ENCODE peak calls at places on chromosomes 3 and 15, in five cellular contexts. P is nephron progenitor cell, E is pancreas, M is HFFc6, S is GM20000. J is an unnamed sample.

GRCh38 chr15:66772967-66773873 is 71.2 kb downstream of the SMAD6 start:
- DNase-seq in E (peak; percentile 62), M (no peak), S (no peak), P (peak; percentile 44), J (no peak)

GRCh38 chr15:43211336-43211735 is 9.5 kb downstream of the EPB42 start:
- DNase-seq in M (no peak), E (no peak), P (no peak), S (no peak), J (no peak)

GRCh38 chr3:170076715-170077238 is 39.0 kb downstream of the GPR160 start:
- DNase-seq in E (no peak), P (no peak), M (peak; percentile 59), S (no peak), J (peak; percentile 80)

GRCh38 chr3:70108072-70108471 is 108.5 kb downstream of the SAMMSON start:
- DNase-seq in S (peak; percentile 26), P (peak; percentile 44), M (no peak), E (peak; percentile 33), J (peak; percentile 12)

GRCh38 chr15:87752250-87752951 is 504.1 kb downstream of the NTRK3 start:
- DNase-seq in M (peak; percentile 80), P (no peak), S (no peak), E (no peak), J (peak; percentile 58)

GRCh38 chr15:58222698-58223097 is 84.5 kb downstream of the AQP9 start:
- DNase-seq in S (no peak), P (no peak), E (no peak), M (peak; percentile 34), J (peak; percentile 37)

GRCh38 chr15:35583863-35584528 is 38.0 kb upstream of the DPH6 start:
- DNase-seq in S (no peak), P (no peak), E (no peak), M (no peak), J (peak; percentile 44)

GRCh38 chr15:69951511-69952209 is 146.1 kb downstream of the TLE3 start:
- DNase-seq in E (no peak), P (no peak), M (peak; percentile 19), S (no peak), J (no peak)

GRCh38 chr15:40266828-40267304 is 16.0 kb downstream of the ANKRD63 start:
- DNase-seq in P (no peak), E (no peak), S (no peak), M (peak; percentile 90), J (peak; percentile 91)

GRCh38 chr3:11969986-11970385 is 34.2 kb upstream of the SYN2 start:
- DNase-seq in E (no peak), P (no peak), S (no peak), M (no peak), J (no peak)

GRCh38 chr3:125957674-125958510 is 11.1 kb upstream of the ROPN1B start:
- DNase-seq in S (no peak), M (no peak), E (peak; percentile 12), P (peak; percentile 55), J (no peak)

GRCh38 chr15:24054547-24055245 is 367.6 kb upstream of the NDN start:
- DNase-seq in E (peak; percentile 59), P (no peak), M (no peak), S (no peak), J (no peak)

GRCh38 chr3:127038476-127038875 is 55.6 kb downstream of the PLXNA1 start:
- DNase-seq in P (no peak), S (no peak), E (no peak), M (no peak), J (no peak)

GRCh38 chr3:177772908-177773557 is 575.8 kb upstream of the TBL1XR1 start:
- DNase-seq in E (no peak), P (no peak), S (no peak), M (no peak), J (no peak)

GRCh38 chr15:68639926-68640600 is 61.3 kb downstream of the CORO2B start:
- DNase-seq in M (peak; percentile 43), P (no peak), S (no peak), E (no peak), J (peak; percentile 82)

GRCh38 chr3:59212128-59212764 is 162.4 kb upstream of the CFAP20DC start:
- DNase-seq in E (no peak), M (peak; percentile 32), P (peak; percentile 20), S (peak; percentile 58), J (peak; percentile 51)

DNA sequence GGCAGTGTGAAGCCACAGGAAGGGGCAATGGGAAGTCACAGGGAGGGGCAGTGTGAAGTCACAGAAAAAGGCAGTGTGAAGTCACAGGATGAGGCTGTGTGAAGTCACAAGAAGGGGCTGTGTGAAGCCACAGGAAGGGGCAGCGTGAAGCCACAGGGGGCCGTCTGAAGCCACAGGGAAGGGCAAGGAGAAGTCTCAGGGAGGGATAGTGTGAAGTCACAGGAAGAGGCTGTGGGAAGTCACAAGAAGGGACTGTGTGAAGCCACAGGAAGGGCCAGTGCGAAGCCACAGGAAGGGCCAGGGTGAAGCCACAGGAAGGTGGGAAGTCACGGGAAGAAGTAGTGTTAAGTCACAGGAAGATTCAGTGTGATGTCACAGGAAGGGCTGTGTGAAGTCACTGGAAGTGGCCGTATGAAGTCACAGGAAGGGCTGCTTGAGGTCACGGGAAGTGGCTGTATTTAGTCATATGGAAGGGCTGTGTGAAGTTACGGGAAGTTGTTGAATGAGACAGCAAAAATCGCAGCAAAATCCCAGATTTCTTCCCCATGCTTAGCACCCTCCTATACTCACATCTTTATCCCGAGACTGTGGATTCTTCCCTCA is 38.6 kb downstream of the GASK1A start:
- DNase-seq in M (no peak), E (no peak), P (no peak), S (no peak), J (no peak)
- TF ChIP-seq CTCF in M (no peak), E (no peak), P (no peak), S (no peak), J (no peak)

GRCh38 chr3:140686948-140687347 is 9.1 kb downstream of the TRIM42 start:
- DNase-seq in M (no peak), S (no peak), E (no peak), P (no peak), J (no peak)
- TF ChIP-seq CTCF in M (no peak), S (no peak), E (no peak), P (no peak), J (no peak)

GRCh38 chr15:74337146-74337545 is 30.3 kb downstream of the CYP11A1 start:
- DNase-seq in S (no peak), P (no peak), E (no peak), M (no peak), J (no peak)

GRCh38 chr15:74334127-74334526 is 33.3 kb downstream of the CYP11A1 start:
- DNase-seq in P (no peak), M (no peak), E (no peak), S (no peak), J (no peak)

GRCh38 chr15:74335396-74335795 is 32.0 kb downstream of the CYP11A1 start:
- DNase-seq in S (no peak), E (no peak), M (no peak), P (no peak), J (no peak)

GRCh38 chr15:74337607-74338211 is 29.7 kb downstream of the CYP11A1 start:
- DNase-seq in M (no peak), E (no peak), S (no peak), P (no peak), J (no peak)

GRCh38 chr15:74336061-74337005 is 31.1 kb downstream of the CYP11A1 start:
- DNase-seq in P (no peak), S (no peak), E (no peak), M (peak; percentile 52), J (peak; percentile 70)
- TF ChIP-seq CTCF in P (no peak), S (no peak), E (no peak), M (peak; percentile 34), J (peak; percentile 32)

DNA sequence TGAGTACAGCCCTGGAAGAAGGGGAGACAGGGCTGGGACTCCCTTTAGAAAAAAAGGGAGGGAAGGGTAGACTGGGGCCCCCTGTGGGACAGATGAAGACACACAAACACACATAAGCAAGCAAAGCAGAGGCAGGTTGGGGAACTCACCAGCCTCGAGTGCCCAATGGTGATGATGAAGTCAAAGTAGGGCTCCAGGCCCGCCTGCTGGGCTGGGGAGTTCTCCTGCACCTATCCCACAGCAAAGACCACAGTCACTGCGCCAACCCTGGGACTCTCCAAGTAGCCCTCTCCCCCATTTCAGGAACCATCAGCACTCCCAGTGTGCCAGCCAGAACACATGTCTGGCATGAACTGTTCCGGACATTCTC is 4.1 kb downstream of the GORASP1 start:
- DNase-seq in P (no peak), M (no peak), E (no peak), S (no peak), J (no peak)
- TF ChIP-seq CTCF in P (no peak), M (peak; percentile 27), E (no peak), S (no peak), J (no peak)

DNA sequence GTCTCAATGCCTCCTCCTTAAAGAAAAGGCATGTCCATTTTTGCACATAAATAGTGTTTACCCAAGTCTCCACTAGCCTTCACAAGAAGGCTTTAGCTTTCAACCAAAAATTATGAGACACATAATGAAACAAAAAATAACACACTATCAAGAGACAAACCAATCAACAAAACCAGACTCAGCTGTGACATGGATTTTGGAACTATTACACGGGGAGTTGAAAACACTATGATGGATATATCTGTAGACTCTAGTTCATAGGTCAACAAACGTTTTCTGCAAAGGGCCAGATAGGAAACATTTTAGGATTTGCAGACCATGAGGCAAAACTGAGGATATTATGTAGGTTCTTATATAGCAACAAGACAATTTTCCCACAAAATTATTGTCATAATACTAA is 24.9 kb downstream of the MYL3 start:
- DNase-seq in P (no peak), E (no peak), M (no peak), S (no peak), J (no peak)
- TF ChIP-seq CTCF in P (no peak), E (no peak), M (no peak), S (no peak), J (no peak)

GRCh38 chr3:121975702-121976302 is 46.2 kb downstream of the ILDR1 start:
- DNase-seq in E (no peak), P (no peak), M (no peak), S (no peak), J (no peak)
- TF ChIP-seq CTCF in E (no peak), P (no peak), M (no peak), S (no peak), J (no peak)

DNA sequence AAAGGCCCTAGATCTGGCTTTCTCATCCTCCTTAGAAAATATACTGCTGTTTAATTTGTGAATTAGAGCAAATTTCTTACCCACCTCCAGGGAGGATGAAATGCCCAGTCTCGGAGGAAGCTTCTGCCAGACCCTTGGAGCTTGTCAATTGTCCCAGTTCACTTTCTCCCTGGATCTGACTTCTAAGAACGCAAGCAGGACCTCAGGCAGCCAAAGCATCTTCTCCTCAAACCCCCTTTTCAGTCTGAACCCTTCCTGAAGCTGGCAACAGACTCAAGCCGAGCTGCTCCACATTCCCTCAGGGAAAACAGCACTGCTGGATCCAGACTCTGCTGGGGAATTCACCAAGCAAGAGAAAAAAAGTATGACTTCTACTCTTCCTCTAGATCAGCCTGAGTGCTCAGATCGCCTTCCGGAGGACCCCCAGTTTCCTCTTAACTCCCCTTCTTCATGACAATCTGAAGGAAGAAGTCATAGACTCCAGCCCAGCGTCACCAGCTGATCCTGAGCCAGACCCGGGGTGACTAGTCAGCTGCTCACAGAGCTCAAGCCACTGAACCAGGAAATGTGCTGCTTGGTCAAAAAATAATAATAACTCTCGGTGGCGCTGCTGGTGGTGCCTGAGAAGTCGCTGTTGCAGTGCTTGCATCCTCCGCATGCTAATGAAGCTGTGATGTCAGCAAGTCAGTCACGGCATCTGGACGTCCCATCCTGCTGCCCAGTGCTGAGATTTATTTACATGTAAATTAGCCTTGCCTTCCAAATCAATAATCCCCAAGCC is at the start of gene PRICKLE2:
- DNase-seq in P (peak; percentile 61), S (peak; percentile 47), M (peak; percentile 96), E (peak; percentile 51), J (peak; percentile 94)
- TF ChIP-seq CTCF in P (no peak), S (no peak), M (peak; percentile 56), E (no peak), J (peak; percentile 30)